ENCODE peak calls at places on chromosomes 7 and 10, in seven cellular contexts. X is heart left ventricle, R is AG04450, B is cardiac muscle cell, V is A673, Y is breast epithelium, J is sigmoid colon. H is an unnamed sample. For H3K27me3, the result is how much of the 10 kb centered on the place peaks cover.

GRCh38 chr10:71694567-71694968 is 25.0 kb downstream of the C10orf105 start:
- DNase-seq in V (no peak), Y (no peak), X (no peak), J (no peak), B (no peak), R (no peak), H (no peak)

GRCh38 chr7:50679218-50680007 is 103.3 kb downstream of the GRB10 start:
- DNase-seq in X (no peak), Y (no peak), V (peak), R (no peak), B (peak), J (no peak), H (no peak)

GRCh38 chr10:116041948-116042347 is 231.1 kb downstream of the GFRA1 start:
- DNase-seq in B (no peak), J (no peak), R (no peak), Y (no peak), V (no peak), X (no peak), H (no peak)

GRCh38 chr7:119929891-119930290 is 343.1 kb upstream of the KCND2 start:
- DNase-seq in J (no peak), Y (no peak), R (no peak), V (no peak), X (no peak), B (no peak), H (no peak)

GRCh38 chr10:44651834-44652233 is 259.3 kb upstream of the TMEM72 start:
- DNase-seq in Y (no peak), X (no peak), B (no peak), R (no peak), J (no peak), V (no peak), H (no peak)

GRCh38 chr7:124702385-124702784 is 63.2 kb downstream of the GPR37 start:
- DNase-seq in J (no peak), R (no peak), X (no peak), Y (no peak), B (no peak), V (no peak), H (no peak)

GRCh38 chr7:155448632-155449007 is 9.3 kb upstream of the EN2 start:
- DNase-seq in Y (no peak), B (no peak), R (no peak), J (no peak), X (no peak), V (no peak), H (no peak)

GRCh38 chr10:76354349-76354748 is 922.9 kb downstream of the LRMDA start:
- DNase-seq in R (no peak), X (no peak), V (no peak), Y (no peak), J (no peak), B (no peak), H (no peak)

GRCh38 chr10:114816308-114816707 is 5.3 kb upstream of the FHIP2A start:
- DNase-seq in X (no peak), J (no peak), Y (no peak), R (no peak), V (no peak), B (no peak), H (no peak)

GRCh38 chr10:96324447-96324846 is 20.2 kb downstream of the DNTT start:
- DNase-seq in J (no peak), Y (no peak), R (no peak), V (no peak), B (no peak), X (no peak), H (no peak)

GRCh38 chr10:96325719-96326373 is 21.6 kb downstream of the DNTT start:
- DNase-seq in B (no peak), J (no peak), R (no peak), X (no peak), Y (no peak), V (no peak), H (no peak)

GRCh38 chr10:96319754-96320514 is 15.7 kb downstream of the DNTT start:
- DNase-seq in B (no peak), J (no peak), X (no peak), Y (no peak), R (no peak), V (no peak), H (no peak)

GRCh38 chr10:96322275-96322674 is 18.0 kb downstream of the DNTT start:
- DNase-seq in Y (no peak), B (no peak), V (no peak), R (no peak), X (no peak), J (no peak), H (no peak)

GRCh38 chr10:96321822-96322221 is 17.6 kb downstream of the DNTT start:
- DNase-seq in R (no peak), J (no peak), B (no peak), X (no peak), Y (no peak), V (no peak), H (no peak)
- TF ChIP-seq CTCF in R (no peak), J (no peak), B (no peak), X (no peak), Y (no peak), V (peak), H (no peak)

DNA sequence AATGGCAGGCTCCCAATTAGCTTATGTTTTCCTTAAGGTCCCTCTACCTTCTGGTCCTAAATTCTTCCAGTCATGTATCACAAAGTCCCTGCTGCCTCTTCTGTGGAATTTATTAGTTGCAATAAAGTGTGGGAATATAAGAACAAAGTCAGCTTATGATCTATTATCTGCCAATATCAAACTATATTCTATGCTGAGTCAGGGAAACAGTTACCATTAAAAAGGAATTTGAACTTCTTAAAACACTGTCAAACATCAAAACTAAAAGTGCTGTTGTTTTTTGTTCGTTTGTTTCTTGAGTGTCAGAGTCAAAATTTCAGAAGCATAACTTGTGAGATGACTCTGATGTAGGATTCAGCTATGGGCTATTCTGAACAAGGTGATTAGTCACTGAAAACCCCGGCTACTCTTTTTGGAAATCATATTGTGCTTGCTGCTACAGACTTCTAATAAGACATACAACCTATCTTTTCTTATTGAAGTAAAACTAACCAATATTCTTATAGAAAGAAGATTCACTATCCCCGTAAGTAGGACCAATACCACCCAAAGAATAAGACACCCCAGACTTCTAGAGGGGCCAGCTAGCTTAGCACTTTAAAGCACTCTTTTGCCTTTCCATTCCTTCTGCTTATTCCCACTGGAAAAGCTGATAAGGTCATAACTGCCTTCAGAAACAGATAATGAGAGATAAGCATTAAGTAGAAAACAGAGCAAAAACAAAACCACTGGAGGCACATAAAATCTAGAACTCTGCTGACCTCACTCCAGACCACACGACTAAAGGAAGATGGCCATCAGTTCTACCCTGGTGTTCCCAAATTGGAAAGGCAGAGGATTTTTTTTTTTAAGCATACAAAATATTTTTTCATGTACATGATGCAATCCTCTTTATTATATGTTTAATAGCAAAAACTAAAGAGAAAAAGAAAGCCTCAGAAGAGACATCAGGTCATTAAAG is 370.6 kb downstream of the PARD3 start:
- DNase-seq in Y (no peak), B (no peak), X (no peak), R (no peak), J (no peak), V (no peak), H (no peak)
- H3K27me3 ChIP-seq in Y (under half), B (under half), X (under half), R (under half), J (under half), V (under half), H (under half)

DNA sequence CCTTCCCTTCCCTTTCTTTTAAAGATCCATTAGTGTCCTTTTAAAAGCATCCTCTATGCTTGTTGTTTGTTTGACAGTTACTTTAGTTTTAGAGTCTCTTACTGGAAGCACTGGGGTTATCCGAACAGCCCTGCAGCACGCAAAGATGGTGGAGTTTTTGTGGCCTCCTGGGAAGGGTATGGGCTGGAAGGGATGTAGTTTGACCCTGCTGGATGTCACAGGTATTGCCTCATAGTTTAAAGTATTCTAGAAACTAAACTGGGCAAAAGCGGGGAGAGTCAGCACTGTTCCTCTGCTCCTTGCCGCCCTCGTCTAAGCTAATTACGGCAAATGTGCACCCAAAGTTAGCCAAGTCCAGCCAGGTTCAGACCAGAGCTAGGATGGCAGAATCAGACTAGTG is 35.8 kb upstream of the GNAI1 start:
- DNase-seq in J (no peak), X (no peak), Y (no peak), V (no peak), R (no peak), B (no peak), H (no peak)
- TF ChIP-seq CTCF in J (no peak), X (no peak), Y (no peak), V (peak), R (peak), B (no peak), H (peak)

GRCh38 chr10:77442790-77443189 is 194.8 kb downstream of the KCNMA1 start:
- DNase-seq in Y (no peak), R (no peak), V (no peak), X (no peak), B (no peak), J (no peak), H (no peak)

GRCh38 chr10:77446700-77447099 is 190.9 kb downstream of the KCNMA1 start:
- DNase-seq in R (no peak), X (no peak), Y (no peak), J (no peak), B (no peak), V (no peak), H (no peak)

GRCh38 chr10:77448226-77448625 is 189.4 kb downstream of the KCNMA1 start:
- DNase-seq in B (no peak), X (no peak), R (no peak), V (no peak), Y (no peak), J (no peak), H (no peak)

GRCh38 chr10:77444041-77444440 is 193.6 kb downstream of the KCNMA1 start:
- DNase-seq in Y (no peak), B (no peak), V (no peak), X (no peak), J (no peak), R (no peak), H (no peak)

DNA sequence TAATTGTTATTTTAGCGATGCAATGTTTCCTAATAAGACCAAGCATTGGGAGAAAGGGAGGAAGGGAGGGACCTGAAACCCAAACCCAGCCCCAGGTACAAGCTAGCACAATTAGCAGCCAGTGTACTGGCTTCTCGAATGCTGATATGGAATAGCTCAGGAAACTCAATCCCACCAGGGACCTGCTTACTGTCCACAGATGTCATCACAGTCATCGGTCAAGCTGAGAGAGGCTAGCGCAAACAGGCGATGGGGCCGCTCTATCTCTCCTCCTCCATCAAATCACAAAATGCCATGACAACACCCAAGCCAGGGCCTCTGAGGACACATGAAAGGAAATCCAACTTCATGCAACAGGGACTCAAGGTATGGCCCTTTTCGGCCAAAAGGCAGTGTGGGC is 192.0 kb downstream of the KCNMA1 start:
- DNase-seq in Y (no peak), X (no peak), R (no peak), J (no peak), V (no peak), B (peak), H (no peak)
- H3K27me3 ChIP-seq in Y (under half), X (under half), R (under half), J (under half), V (under half), B (under half), H (under half)

GRCh38 chr10:48983648-48984359 is 44.2 kb upstream of the LRRC18 start:
- DNase-seq in V (no peak), X (no peak), Y (no peak), J (no peak), B (no peak), R (no peak), H (no peak)
- TF ChIP-seq CTCF in V (no peak), X (no peak), Y (no peak), J (no peak), B (no peak), R (no peak), H (no peak)

H was measured in BJ.